ENCODE peak calls at places on chromosomes 5 and 9, in nine cellular contexts. Q is right lobe of liver, Z is putamen, W is anterior cingulate cortex, D is fibroblast of gingiva, H is amniotic stem cell, X is BJ, Y is RWPE1, T is natural killer cell. I is an unnamed sample.

GRCh38 chr9:37859043-37859442 is 44.9 kb downstream of the SLC25A51 start:
- DNase-seq in Q (no peak), Z (no peak), W (no peak), D (peak), H (no peak), X (no peak), Y (peak), T (no peak), I (peak)

GRCh38 chr5:85132269-85132668 is 747.6 kb upstream of the EDIL3 start:
- DNase-seq in Q (no peak), Z (no peak), W (no peak), D (peak), H (peak), X (no peak), Y (peak), T (no peak), I (no peak)

GRCh38 chr9:108272350-108272899 is 583.4 kb downstream of the ACTL7B start:
- DNase-seq in Q (peak), Z (peak), W (peak), D (peak), H (no peak), X (no peak), Y (peak), T (no peak), I (peak)

GRCh38 chr5:130164966-130165365 is 260.7 kb downstream of the CHSY3 start:
- DNase-seq in Q (no peak), Z (no peak), W (no peak), D (peak), H (no peak), X (no peak), Y (peak), T (no peak), I (peak)

GRCh38 chr5:59767753-59768159 is 125.8 kb downstream of the PDE4D start:
- DNase-seq in Q (no peak), Z (no peak), W (no peak), D (no peak), H (no peak), X (no peak), Y (peak), T (no peak), I (no peak)

GRCh38 chr5:61020415-61020814 is 75.4 kb downstream of the NDUFAF2 start:
- DNase-seq in Q (no peak), Z (no peak), W (no peak), D (peak), H (no peak), X (no peak), Y (no peak), T (no peak), I (no peak)

GRCh38 chr5:4549351-4549750 is 590.8 kb upstream of the ADAMTS16 start:
- DNase-seq in Q (no peak), Z (no peak), W (no peak), D (no peak), H (no peak), X (no peak), Y (no peak), T (no peak), I (no peak)

GRCh38 chr5:81826128-81826527 is 75.2 kb upstream of the SSBP2 start:
- DNase-seq in Q (no peak), Z (no peak), W (no peak), D (peak), H (no peak), X (no peak), Y (no peak), T (no peak), I (peak)

GRCh38 chr5:80033513-80033912 is 1.6 kb upstream of the THBS4 start:
- DNase-seq in Q (no peak), Z (no peak), W (no peak), D (no peak), H (no peak), X (no peak), Y (no peak), T (no peak), I (no peak)

GRCh38 chr5:32057157-32058096 is 116.7 kb downstream of the GOLPH3 start:
- DNase-seq in Q (no peak), Z (no peak), W (no peak), D (peak), H (no peak), X (no peak), Y (no peak), T (no peak), I (peak)

GRCh38 chr5:74956278-74956677 is 90.1 kb upstream of the FAM169A start:
- DNase-seq in Q (no peak), Z (no peak), W (no peak), D (no peak), H (no peak), X (no peak), Y (peak), T (no peak), I (no peak)

GRCh38 chr5:77725646-77726045 is 50.5 kb downstream of the TBCA start:
- DNase-seq in Q (no peak), Z (no peak), W (no peak), D (peak), H (no peak), X (no peak), Y (no peak), T (no peak), I (no peak)

GRCh38 chr9:30243467-30243866 is 2141.0 kb upstream of the ACO1 start:
- DNase-seq in Q (no peak), Z (no peak), W (no peak), D (no peak), H (no peak), X (no peak), Y (no peak), T (no peak), I (no peak)

GRCh38 chr5:179288809-179289185 is 56.5 kb downstream of the ADAMTS2 start:
- DNase-seq in Q (no peak), Z (no peak), W (no peak), D (no peak), H (no peak), X (no peak), Y (no peak), T (no peak), I (no peak)